ENCODE peak calls at places on chromosomes 7 and 10, in five cellular contexts. D, Y, J, U and M are unnamed samples.
A peak's percentile ranks its signal among the peaks of the same experiment; 100 is the strongest.

GRCh38 chr10:71049994-71050393 is 161.6 kb upstream of the PCBD1 start:
- DNase-seq in D (no peak), Y (no peak), J (no peak), U (peak; percentile 20), M (no peak)

GRCh38 chr7:50397971-50398324 is 52.2 kb downstream of the FIGNL1 start:
- DNase-seq in D (no peak), Y (no peak), J (no peak), U (no peak), M (no peak)

GRCh38 chr10:71241114-71241898 is 28.9 kb downstream of the UNC5B start:
- DNase-seq in D (no peak), Y (no peak), J (peak; percentile 60), U (peak; percentile 77), M (no peak)

GRCh38 chr10:71285180-71285545 is 33.9 kb upstream of the SLC29A3 start:
- DNase-seq in D (no peak), Y (no peak), J (peak; percentile 65), U (peak; percentile 76), M (no peak)

GRCh38 chr7:158698657-158699195 is 5.9 kb downstream of the NCAPG2 start:
- DNase-seq in D (no peak), Y (no peak), J (no peak), U (no peak), M (no peak)

GRCh38 chr7:83362786-83363185 is 200.1 kb upstream of the PCLO start:
- DNase-seq in D (no peak), Y (no peak), J (no peak), U (no peak), M (no peak)

GRCh38 chr7:144459635-144460034 is 56.1 kb upstream of the NOBOX start:
- DNase-seq in D (no peak), Y (no peak), J (no peak), U (no peak), M (no peak)

GRCh38 chr10:78215645-78216044 is 182.0 kb downstream of the RPS24 start:
- DNase-seq in D (no peak), Y (no peak), J (peak; percentile 89), U (peak; percentile 83), M (no peak)

GRCh38 chr7:131723926-131724325 is 167.5 kb upstream of the PODXL start:
- DNase-seq in D (no peak), Y (no peak), J (peak; percentile 28), U (no peak), M (no peak)

GRCh38 chr10:52486840-52487611 is 172.9 kb downstream of the DKK1 start:
- DNase-seq in D (no peak), Y (no peak), J (peak; percentile 89), U (no peak), M (no peak)

GRCh38 chr10:28137907-28138880 is 139.3 kb upstream of the ODAD2 start:
- DNase-seq in D (peak; percentile 81), Y (no peak), J (peak; percentile 83), U (no peak), M (no peak)

GRCh38 chr10:80132299-80133139 is at the start of gene PLAC9:
- DNase-seq in D (no peak), Y (no peak), J (peak; percentile 77), U (peak; percentile 76), M (no peak)

GRCh38 chr7:16811555-16811954 is 6.8 kb upstream of the AGR2 start:
- DNase-seq in D (no peak), Y (no peak), J (peak; percentile 57), U (no peak), M (no peak)

GRCh38 chr10:84363434-84363833 is 35.0 kb downstream of the CCSER2 start:
- DNase-seq in D (no peak), Y (no peak), J (no peak), U (no peak), M (no peak)

GRCh38 chr7:51187941-51188340 is 128.7 kb downstream of the COBL start:
- DNase-seq in D (no peak), Y (no peak), J (peak; percentile 14), U (peak; percentile 75), M (no peak)

GRCh38 chr7:101173752-101174244 is 6.3 kb downstream of the NAT16 start:
- DNase-seq in D (peak; percentile 80), Y (no peak), J (peak; percentile 78), U (no peak), M (peak; percentile 34)

GRCh38 chr10:20005638-20006037 is 189.4 kb downstream of the PLXDC2 start:
- DNase-seq in D (no peak), Y (no peak), J (no peak), U (no peak), M (no peak)

GRCh38 chr7:158617737-158618128 is 30.1 kb upstream of the PTPRN2 start:
- DNase-seq in D (no peak), Y (no peak), J (peak; percentile 7), U (no peak), M (no peak)

GRCh38 chr7:28542410-28542809 is 130.1 kb downstream of the CREB5 start:
- DNase-seq in D (no peak), Y (no peak), J (no peak), U (no peak), M (no peak)

GRCh38 chr7:152054377-152055230 is 29.1 kb downstream of the GALNT11 start:
- DNase-seq in D (no peak), Y (no peak), J (peak; percentile 95), U (peak; percentile 67), M (no peak)

GRCh38 chr10:68565658-68566057 is 5.5 kb downstream of the TET1 start:
- DNase-seq in D (no peak), Y (no peak), J (no peak), U (no peak), M (no peak)

GRCh38 chr10:92239600-92240288 is 51.1 kb downstream of the CPEB3 start:
- DNase-seq in D (no peak), Y (peak; percentile 77), J (peak; percentile 69), U (peak; percentile 75), M (peak; percentile 2)

GRCh38 chr7:44757311-44757710 is 8.7 kb downstream of the ZMIZ2 start:
- DNase-seq in D (no peak), Y (no peak), J (no peak), U (no peak), M (no peak)

GRCh38 chr10:70458329-70459060 is 17.0 kb upstream of the NODAL start:
- DNase-seq in D (no peak), Y (peak; percentile 86), J (peak; percentile 96), U (peak; percentile 91), M (no peak)

GRCh38 chr10:78286186-78286585 is 252.5 kb downstream of the RPS24 start:
- DNase-seq in D (no peak), Y (no peak), J (no peak), U (peak; percentile 12), M (no peak)

GRCh38 chr7:128888039-128888755 is 22.3 kb downstream of the KCP start:
- DNase-seq in D (no peak), Y (peak; percentile 17), J (no peak), U (no peak), M (no peak)

DNA sequence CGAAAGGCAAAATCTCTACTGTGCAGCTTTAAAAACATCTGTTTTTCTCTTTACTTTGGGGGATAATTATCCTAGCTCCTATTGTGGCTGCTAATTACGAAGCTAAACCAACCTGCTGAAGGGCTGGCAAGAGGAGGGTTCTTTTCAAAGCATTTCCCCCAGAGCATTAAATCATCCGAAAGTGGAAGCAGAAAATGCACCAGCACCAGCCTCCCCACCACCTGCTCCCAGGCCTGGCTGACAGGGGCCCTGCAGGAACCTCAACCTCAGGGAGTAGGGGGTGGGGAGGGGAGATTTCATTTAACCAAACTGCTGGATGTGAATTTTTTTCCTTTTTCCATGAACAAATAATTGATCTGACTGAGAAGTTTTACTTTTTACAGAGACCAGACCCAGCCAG is 56.3 kb upstream of the CHST15 start:
- DNase-seq in D (no peak), Y (no peak), J (no peak), U (no peak), M (peak; percentile 21)
- H3K4me1 ChIP-seq in D (peaks cover 32% of the 10 kb centered on the region), Y (peaks cover 29% of the 10 kb centered on the region), J (peaks cover 15% of the 10 kb centered on the region), U (peaks cover 25% of the 10 kb centered on the region), M (peaks cover 18% of the 10 kb centered on the region)

DNA sequence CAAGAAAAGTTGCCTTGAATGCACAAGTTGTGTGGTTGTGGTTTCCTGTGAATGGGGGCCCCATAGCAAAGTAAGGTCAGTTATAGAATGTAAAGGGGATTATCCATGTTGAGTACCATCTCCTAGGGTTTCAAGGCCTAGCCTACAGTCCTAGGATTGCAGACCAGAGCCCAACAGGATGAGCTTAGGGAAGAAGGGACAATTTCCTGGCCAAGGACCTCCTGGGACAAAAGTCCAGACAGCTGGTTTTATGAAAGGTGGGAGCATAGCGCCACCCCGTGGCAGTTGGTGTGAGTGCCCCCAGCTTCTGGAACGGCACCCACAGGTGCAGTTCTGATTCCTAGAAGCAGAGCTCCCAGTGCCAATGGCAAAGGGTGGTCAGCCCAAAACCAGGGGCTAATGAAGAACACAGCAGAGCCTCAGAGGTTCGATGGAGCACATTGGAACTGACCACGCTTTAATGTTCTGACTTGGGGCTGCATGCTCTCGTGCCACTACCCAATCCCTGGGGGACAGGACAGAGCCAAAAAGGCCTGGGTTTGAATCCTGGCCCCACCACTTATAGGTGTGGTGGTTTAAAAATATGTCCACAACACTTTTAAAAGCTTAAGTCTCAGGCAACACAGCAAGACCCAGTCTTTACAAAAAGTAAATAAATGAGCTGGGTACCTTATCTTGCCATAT is 25.8 kb upstream of the TMEM120A start:
- DNase-seq in D (peak; percentile 47), Y (peak; percentile 82), J (peak; percentile 63), U (peak; percentile 89), M (peak; percentile 71)
- H3K36me3 ChIP-seq in D (no peaks in the 10 kb centered on the region), Y (peaks cover 6% of the 10 kb centered on the region), J (peaks cover 3% of the 10 kb centered on the region), U (no peaks in the 10 kb centered on the region), M (peaks cover 27% of the 10 kb centered on the region)

GRCh38 chr7:116689787-116690186 is 17.8 kb downstream of the MET start:
- DNase-seq in D (no peak), Y (peak; percentile 65), J (peak; percentile 53), U (no peak), M (no peak)
- H3K4me1 ChIP-seq in D (peaks cover 90% of the 10 kb centered on the region), Y (peaks cover 3% of the 10 kb centered on the region), J (peaks cover 67% of the 10 kb centered on the region), U (peaks cover 58% of the 10 kb centered on the region), M (no peaks in the 10 kb centered on the region)

GRCh38 chr7:20306499-20306946 is 24.2 kb upstream of the ITGB8 start:
- DNase-seq in D (no peak), Y (no peak), J (no peak), U (no peak), M (no peak)
- H3K36me3 ChIP-seq in D (no peaks in the 10 kb centered on the region), Y (no peaks in the 10 kb centered on the region), J (no peaks in the 10 kb centered on the region), U (no peaks in the 10 kb centered on the region), M (no peaks in the 10 kb centered on the region)

DNA sequence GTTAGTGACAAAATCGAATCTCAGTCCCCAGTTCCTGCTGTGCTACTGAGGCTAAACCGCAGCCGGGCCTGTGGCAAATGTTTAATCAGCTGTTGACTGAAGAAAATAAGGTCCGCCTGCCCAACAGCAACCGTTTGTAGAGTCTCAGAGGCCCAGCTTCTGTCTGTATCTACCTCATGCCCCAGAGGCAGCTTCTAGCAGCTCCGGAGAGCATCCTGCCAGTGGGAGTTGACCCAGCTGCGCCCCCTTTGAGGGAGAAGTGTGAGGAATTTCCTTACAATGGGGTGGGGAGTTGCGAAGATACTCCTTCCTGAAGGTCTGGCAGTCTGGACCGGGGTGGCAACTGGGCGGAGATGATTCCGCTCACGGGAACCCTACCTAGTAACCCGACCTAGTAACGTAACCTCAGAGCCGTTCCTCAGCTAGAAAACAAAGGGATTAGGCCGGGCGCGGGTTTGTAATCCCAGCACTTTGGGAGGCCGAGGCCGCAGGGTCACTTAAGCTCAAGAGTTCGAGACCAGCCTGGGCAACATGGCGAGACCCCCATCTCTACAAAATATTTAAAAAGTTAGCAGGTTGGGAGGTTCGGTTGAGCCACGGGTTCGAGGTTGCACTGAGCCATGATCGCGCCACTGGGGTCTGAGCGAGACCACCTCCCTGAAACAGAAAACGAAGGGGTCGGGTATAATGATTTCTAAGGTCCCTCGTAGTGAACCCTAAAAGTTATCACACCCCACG is 846 bp upstream of the ZNF775 start:
- DNase-seq in D (peak; percentile 19), Y (peak; percentile 71), J (peak; percentile 70), U (peak; percentile 69), M (peak; percentile 19)
- H3K4me1 ChIP-seq in D (peaks cover 15% of the 10 kb centered on the region), Y (peaks cover 36% of the 10 kb centered on the region), J (peaks cover 8% of the 10 kb centered on the region), U (peaks cover 28% of the 10 kb centered on the region), M (peaks cover 30% of the 10 kb centered on the region)